ENCODE peak calls at places on chromosome 3, in seven cellular contexts. N is left ventricle myocardium inferior; B is T-helper 9 cell; H is activated B cell treated with CpG ODN at 0.5 μM for 24 hours; A is stimulated activated CD4-positive, alpha-beta T cell treated with anti-CD3 and anti-CD28 coated beads, TNF-alpha, amount 100 ng/mL, for 24 hours; Z is HFFc6; F is epithelial cell of esophagus. X is an unnamed sample.
A peak's percentile ranks its signal among the peaks of the same experiment; 100 is the strongest.

GRCh38 chr3:4908066-4908768 is 71.0 kb upstream of the BHLHE40 start:
- DNase-seq in H (no peak), Z (no peak), A (no peak), N (no peak), F (no peak), B (no peak), X (no peak)

GRCh38 chr3:17065315-17065714 is 180.6 kb downstream of the PLCL2 start:
- DNase-seq in F (no peak), A (no peak), B (no peak), H (no peak), N (no peak), Z (no peak), X (no peak)

GRCh38 chr3:141528837-141529236 is 42.0 kb downstream of the RASA2 start:
- DNase-seq in N (no peak), A (no peak), Z (no peak), H (no peak), B (no peak), F (no peak), X (no peak)

GRCh38 chr3:129439817-129440647 is at the start of the genes IFT122 and MBD4:
- DNase-seq in N (peak; percentile 97), F (peak; percentile 100), H (peak; percentile 92), A (peak; percentile 99), B (peak; percentile 95), Z (peak; percentile 100), X (peak; percentile 98)

GRCh38 chr3:160860346-160860745 is 104.3 kb downstream of the PPM1L start:
- DNase-seq in H (no peak), N (no peak), Z (no peak), A (no peak), F (no peak), B (no peak), X (no peak)

GRCh38 chr3:129604223-129604941 is 2.1 kb downstream of the PLXND1 start:
- DNase-seq in A (no peak), Z (no peak), F (no peak), H (no peak), B (no peak), N (no peak), X (no peak)

GRCh38 chr3:131917006-131917405 is 117.8 kb downstream of the CPNE4 start:
- DNase-seq in B (no peak), H (no peak), A (no peak), Z (no peak), F (peak; percentile 41), N (no peak), X (no peak)

GRCh38 chr3:111045564-111045963 is 26.1 kb upstream of the NECTIN3 start:
- DNase-seq in N (no peak), B (no peak), H (no peak), Z (no peak), A (no peak), F (peak; percentile 44), X (no peak)

GRCh38 chr3:116265976-116266584 is 179.2 kb downstream of the LSAMP start:
- DNase-seq in H (no peak), Z (no peak), B (no peak), A (no peak), N (no peak), F (no peak), X (no peak)

GRCh38 chr3:27312044-27312668 is 57.0 kb downstream of the NEK10 start:
- DNase-seq in N (no peak), H (no peak), Z (peak; percentile 81), A (no peak), B (no peak), F (peak; percentile 79), X (peak; percentile 92)

GRCh38 chr3:194286747-194287146 is 64.4 kb downstream of the CPN2 start:
- DNase-seq in H (no peak), A (no peak), Z (no peak), F (no peak), B (no peak), N (no peak), X (no peak)

GRCh38 chr3:9175421-9175820 is 74.0 kb downstream of the SRGAP3 start:
- DNase-seq in F (peak; percentile 96), H (no peak), Z (peak; percentile 5), B (no peak), N (no peak), A (no peak), X (peak; percentile 56)

GRCh38 chr3:68878322-68878721 is 54.0 kb downstream of the TAFA4 start:
- DNase-seq in F (peak; percentile 17), H (no peak), B (no peak), A (no peak), Z (peak; percentile 11), N (no peak), X (peak; percentile 33)

GRCh38 chr3:60013241-60013640 is 963.4 kb upstream of the CFAP20DC start:
- DNase-seq in A (no peak), B (no peak), N (no peak), Z (no peak), F (peak; percentile 1), H (no peak), X (no peak)